ENCODE peak calls at places on chromosomes 11 and 22, in six cellular contexts. P is sigmoid colon; M is fibroblast of lung; I is spleen; N is activated CD4-positive, CD25-positive, alpha-beta regulatory T cell treated with anti-CD3 and anti-CD28 coated beads, Interleukin-2, amount 50 U/mL, for 72 hours; O is GDM1. E is an unnamed sample.

GRCh38 chr22:43471606-43472135 is 59.9 kb downstream of the MPPED1 start:
- DNase-seq in P (no peak), O (no peak), M (no peak), N (no peak), I (peak), E (no peak)

GRCh38 chr22:49525776-49526535 is 301.7 kb downstream of the BRD1 start:
- DNase-seq in M (no peak), P (peak), I (peak), N (no peak), O (no peak), E (no peak)

GRCh38 chr11:15819679-15820286 is 536.6 kb downstream of the SOX6 start:
- DNase-seq in N (peak), I (peak), M (peak), P (peak), O (peak), E (peak)

GRCh38 chr22:48798281-48799226 is 1029.1 kb downstream of the BRD1 start:
- DNase-seq in P (peak), N (no peak), I (no peak), M (no peak), O (no peak), E (no peak)

GRCh38 chr11:124920870-124921609 is 2.0 kb downstream of the HEPN1 start:
- DNase-seq in I (peak), M (peak), N (peak), P (peak), O (no peak), E (no peak)

GRCh38 chr11:126862664-126863247 is 137.8 kb downstream of the KIRREL3 start:
- DNase-seq in M (no peak), I (no peak), P (no peak), N (no peak), O (no peak), E (no peak)

GRCh38 chr22:23044570-23044969 is 25.7 kb upstream of the GNAZ start:
- DNase-seq in M (no peak), O (no peak), I (no peak), P (no peak), N (no peak), E (no peak)

GRCh38 chr22:19473578-19473977 is 5.4 kb downstream of the UFD1 start:
- DNase-seq in P (no peak), M (no peak), I (no peak), O (no peak), N (no peak), E (no peak)

GRCh38 chr11:114609429-114609828 is 13.8 kb upstream of the NXPE4 start:
- DNase-seq in M (no peak), N (no peak), I (no peak), P (no peak), O (no peak), E (no peak)

GRCh38 chr11:93517611-93518010 is 25.6 kb downstream of the SMCO4 start:
- DNase-seq in O (no peak), I (no peak), N (no peak), P (no peak), M (no peak), E (no peak)

GRCh38 chr11:12986194-12986898 is 22.8 kb upstream of the RASSF10 start:
- DNase-seq in M (no peak), P (no peak), N (no peak), O (no peak), I (no peak), E (no peak)

GRCh38 chr11:46967962-46968361 is 31.4 kb downstream of the CSTPP1 start:
- DNase-seq in P (no peak), N (no peak), O (no peak), I (no peak), M (no peak), E (no peak)

GRCh38 chr11:113991718-113992458 is 17.0 kb downstream of the HTR3A start:
- DNase-seq in M (peak), I (no peak), O (no peak), N (no peak), P (no peak), E (no peak)

GRCh38 chr22:49991167-49991566 is 21.4 kb downstream of the IL17REL start:
- DNase-seq in P (no peak), N (no peak), O (no peak), M (no peak), I (no peak), E (no peak)

GRCh38 chr11:83612891-83613766 is 327.0 kb upstream of the CCDC90B start:
- DNase-seq in M (no peak), I (no peak), N (no peak), O (no peak), P (no peak), E (no peak)

GRCh38 chr11:26245046-26245445 is 86.9 kb upstream of the ANO3 start:
- DNase-seq in M (peak), I (no peak), P (no peak), N (no peak), O (no peak), E (no peak)

GRCh38 chr11:114479331-114479730 is 40.1 kb downstream of the REXO2 start:
- DNase-seq in N (no peak), M (no peak), O (no peak), P (no peak), I (no peak), E (no peak)

GRCh38 chr11:120718171-120718570 is 206.6 kb downstream of the GRIK4 start:
- DNase-seq in P (no peak), O (no peak), N (no peak), I (peak), M (no peak), E (no peak)

GRCh38 chr22:28369849-28370248 is 309.8 kb downstream of the TTC28 start:
- DNase-seq in M (no peak), I (no peak), O (no peak), P (no peak), N (no peak), E (no peak)

GRCh38 chr11:8631395-8632110 is 37.5 kb upstream of the STK33 start:
- DNase-seq in M (peak), I (no peak), P (no peak), N (no peak), O (no peak), E (no peak)

E was measured in AML-193.